ENCODE peak calls at places on chromosome 7, in five cellular contexts. G is GM12878, F is adrenal gland, D is Peyer's patch, T is IMR-90. W is an unnamed sample. For H3K4me1, the result is how much of the 10 kb centered on the place peaks cover.

GRCh38 chr7:20076835-20077234 is 140.3 kb downstream of the MACC1 start:
- DNase-seq in D (no peak), F (no peak), T (no peak), G (no peak), W (no peak)

GRCh38 chr7:95396136-95397032 is at the start of gene PON3:
- DNase-seq in G (no peak), F (no peak), T (no peak), D (peak), W (no peak)

GRCh38 chr7:76396039-76396732 is 13.3 kb downstream of the SSC4D start:
- DNase-seq in G (no peak), F (no peak), D (no peak), T (no peak), W (no peak)

GRCh38 chr7:137751361-137752009 is 95.3 kb downstream of the DGKI start:
- DNase-seq in D (no peak), G (no peak), F (no peak), T (no peak), W (no peak)

GRCh38 chr7:9028012-9028411 is 594.6 kb downstream of the NXPH1 start:
- DNase-seq in T (no peak), F (no peak), G (no peak), D (no peak), W (no peak)

GRCh38 chr7:29372351-29372931 is 177.9 kb downstream of the CHN2 start:
- DNase-seq in G (no peak), T (no peak), F (no peak), D (no peak), W (no peak)

GRCh38 chr7:130669051-130669700 is 628 bp upstream of the COPG2 start:
- DNase-seq in T (peak), D (no peak), G (no peak), F (no peak), W (no peak)

GRCh38 chr7:125382401-125382800 is 452.8 kb upstream of the POT1 start:
- DNase-seq in F (no peak), D (no peak), T (no peak), G (no peak), W (no peak)

GRCh38 chr7:42055171-42055570 is 181.8 kb downstream of the GLI3 start:
- DNase-seq in T (no peak), G (no peak), D (no peak), F (no peak), W (no peak)

GRCh38 chr7:30549933-30550493 is 44.7 kb upstream of the GARS1 start:
- DNase-seq in F (no peak), G (no peak), T (no peak), D (no peak), W (no peak)

GRCh38 chr7:90988523-90988922 is 275.7 kb upstream of the FZD1 start:
- DNase-seq in F (no peak), G (no peak), T (no peak), D (no peak), W (no peak)

GRCh38 chr7:156162451-156162850 is 350.2 kb upstream of the SHH start:
- DNase-seq in D (no peak), T (no peak), G (no peak), F (no peak), W (no peak)

GRCh38 chr7:4998830-4999768 is 40.1 kb upstream of the MMD2 start:
- DNase-seq in G (no peak), T (no peak), F (no peak), D (no peak), W (no peak)
- TF ChIP-seq POLR2A in G (no peak), T (no peak), F (no peak), D (no peak), W (no peak)

GRCh38 chr7:1091644-1092027 is 3.7 kb downstream of the GPER1 start:
- DNase-seq in G (no peak), F (no peak), T (no peak), D (no peak), W (no peak)

GRCh38 chr7:1092806-1093505 is 5.0 kb downstream of the GPER1 start:
- DNase-seq in F (peak), T (no peak), G (no peak), D (no peak), W (no peak)

GRCh38 chr7:1090236-1090635 is 2.3 kb downstream of the GPER1 start:
- DNase-seq in G (no peak), T (no peak), D (no peak), F (no peak), W (no peak)

GRCh38 chr7:1092161-1092632 is 4.3 kb downstream of the GPER1 start:
- DNase-seq in T (no peak), F (peak), G (no peak), D (no peak), W (no peak)

DNA sequence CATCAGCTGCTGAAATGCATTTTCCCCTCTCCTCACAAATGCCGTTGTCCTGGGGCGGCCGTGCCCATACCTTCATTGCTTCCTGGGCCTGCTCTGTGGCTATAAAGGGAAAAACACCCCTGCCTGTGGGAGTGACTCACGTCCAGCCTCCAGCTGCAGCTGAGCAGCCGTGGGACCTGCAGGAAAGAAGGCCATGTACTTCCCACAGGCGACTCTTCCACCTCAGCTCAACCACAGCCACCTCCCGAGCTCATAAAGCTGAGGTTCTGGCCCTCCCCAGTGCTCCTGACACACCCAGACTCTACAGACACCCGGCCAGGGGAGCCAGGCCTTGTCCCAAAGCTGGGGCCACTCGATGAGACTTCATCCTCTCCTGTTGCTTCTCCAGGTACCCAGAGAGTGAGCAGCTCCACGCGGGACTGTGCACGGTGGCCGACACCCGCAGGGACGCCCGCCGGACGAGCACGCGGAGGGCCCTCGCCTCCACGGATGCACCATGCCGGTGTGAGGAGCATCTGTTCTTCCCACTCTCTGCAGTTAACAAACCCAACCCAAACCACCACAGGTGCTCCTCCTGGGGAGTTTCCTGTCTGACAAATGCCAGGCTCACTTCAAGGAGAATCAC is 3.2 kb downstream of the GPER1 start:
- DNase-seq in F (no peak), G (no peak), D (no peak), T (peak), W (no peak)
- H3K4me1 ChIP-seq in F (under half), G (under half), D (under half), T (under half), W (under half)

DNA sequence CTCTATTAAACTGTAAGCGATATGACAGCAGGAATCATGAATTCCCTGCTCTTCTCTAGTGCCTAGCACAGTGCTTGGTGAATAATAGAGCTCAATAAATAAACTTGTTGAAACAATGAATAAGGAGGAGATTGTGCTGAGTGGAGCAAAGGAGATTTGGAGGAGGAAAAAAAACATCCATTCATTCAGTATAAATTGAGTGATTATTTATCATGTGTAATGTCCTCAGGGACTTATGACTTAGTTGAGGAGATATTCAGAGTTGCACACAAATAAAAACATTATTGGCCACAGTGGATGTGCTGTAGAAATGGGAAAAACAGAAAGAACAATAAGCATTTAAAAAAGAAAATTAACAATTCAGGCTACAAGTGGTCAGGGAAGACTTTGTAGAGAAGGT is 125.7 kb downstream of the FOXP2 start:
- DNase-seq in T (no peak), D (no peak), G (no peak), F (no peak), W (no peak)
- TF ChIP-seq POLR2A in T (no peak), D (no peak), G (no peak), F (no peak), W (no peak)

GRCh38 chr7:70719120-70719519 is 412.8 kb upstream of the GALNT17 start:
- DNase-seq in F (no peak), T (no peak), G (no peak), D (no peak), W (no peak)
- H3K4me1 ChIP-seq in F (under half), T (under half), G (under half), D (under half), W (under half)

GRCh38 chr7:17171427-17171826 is 127.0 kb upstream of the AHR start:
- DNase-seq in T (no peak), D (no peak), F (no peak), G (no peak), W (no peak)
- TF ChIP-seq POLR2A in T (no peak), D (no peak), F (no peak), G (no peak), W (no peak)

DNA sequence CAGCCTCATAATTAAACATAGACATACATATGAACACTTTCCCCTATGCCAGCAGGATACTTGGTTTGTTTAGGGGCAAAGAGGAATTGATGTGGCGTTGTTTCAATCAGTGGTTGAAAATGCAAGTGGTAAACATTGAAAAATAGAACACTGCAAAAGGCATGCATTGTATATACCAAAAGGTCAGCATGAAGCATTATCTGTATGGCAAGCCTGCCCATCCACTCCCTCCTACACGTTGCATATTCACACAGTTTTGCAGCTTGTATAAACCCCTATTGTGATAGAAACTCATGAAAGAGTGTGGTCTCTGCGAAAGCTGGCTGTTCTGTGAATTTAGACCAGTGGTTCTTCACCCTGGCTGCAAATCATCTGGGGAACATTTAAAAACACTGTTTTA is 17.1 kb downstream of the CAV1 start:
- DNase-seq in T (no peak), G (no peak), F (no peak), D (no peak), W (no peak)
- H3K4me1 ChIP-seq in T (under half), G (under half), F (under half), D (under half), W (under half)

DNA sequence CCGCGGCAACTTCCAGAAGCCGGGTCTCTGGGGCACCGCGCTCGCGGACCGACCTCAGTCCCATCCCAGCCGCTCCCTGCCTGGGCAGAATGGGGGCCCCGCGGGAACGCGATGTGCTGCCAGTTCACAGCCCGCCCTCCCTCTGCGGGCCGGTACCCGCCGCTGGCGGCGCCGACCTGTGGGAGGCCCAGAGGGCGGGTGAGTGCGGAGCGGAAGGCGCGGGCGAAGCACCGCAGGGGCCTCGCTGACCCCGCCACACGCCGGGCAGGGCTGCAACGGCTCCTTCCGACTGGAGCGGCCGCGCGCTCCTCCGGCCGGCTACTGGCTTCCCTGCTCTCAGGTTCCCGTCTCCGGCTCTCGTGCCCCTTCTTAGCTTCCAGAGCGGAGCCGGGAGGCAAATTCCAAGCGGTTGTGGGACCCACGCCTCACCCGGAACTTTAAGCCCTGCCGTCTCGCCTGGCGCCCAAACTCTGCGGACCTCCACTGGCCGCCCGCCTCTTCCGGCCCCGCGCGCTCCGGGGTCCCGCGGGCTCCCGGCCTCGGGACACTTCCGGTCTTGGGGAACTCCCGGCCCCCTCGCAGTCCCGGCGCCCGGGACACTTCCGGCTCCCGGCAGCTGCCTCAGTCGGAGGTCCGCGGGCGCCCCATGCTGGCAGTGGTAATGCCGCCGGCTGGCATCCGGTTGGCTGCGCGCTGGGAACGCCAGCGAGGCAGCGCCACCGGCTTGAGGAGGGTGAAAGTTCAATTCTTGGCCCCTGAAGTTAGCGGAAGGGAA is at the start of gene CYREN:
- DNase-seq in T (peak), G (no peak), D (peak), F (peak), W (peak)
- TF ChIP-seq POLR2A in T (peak), G (peak), D (peak), F (peak), W (peak)

DNA sequence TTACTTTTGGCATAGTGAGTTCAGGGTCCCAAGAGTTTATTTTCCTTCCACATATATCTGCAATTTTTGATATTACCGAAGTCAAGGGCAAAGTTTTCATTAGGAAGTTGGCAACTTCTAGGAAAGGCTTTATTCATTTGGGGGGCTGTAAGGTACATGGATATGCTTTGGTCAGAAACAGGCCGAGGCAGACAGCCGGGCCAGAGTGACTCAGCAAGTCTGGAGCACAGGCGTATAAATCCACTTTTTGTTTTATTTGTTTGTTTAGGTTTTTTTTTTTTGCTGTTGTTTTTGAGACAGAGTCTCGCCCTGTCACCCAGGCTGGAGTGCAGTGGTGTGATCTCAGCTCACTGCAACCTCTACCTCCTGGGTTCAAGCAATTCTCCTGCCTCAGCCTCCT is 3.7 kb downstream of the ZNF680 start:
- DNase-seq in F (no peak), G (no peak), D (no peak), T (no peak), W (no peak)
- H3K4me1 ChIP-seq in F (under half), G (under half), D (under half), T (under half), W (under half)

GRCh38 chr7:100156331-100157068 is 2.0 kb downstream of the TRAPPC14 start:
- DNase-seq in T (no peak), G (no peak), D (no peak), F (no peak), W (no peak)

GRCh38 chr7:100158229-100159098 is at the start of gene TRAPPC14:
- DNase-seq in T (peak), F (peak), D (peak), G (no peak), W (peak)

GRCh38 chr7:100157069-100157333 is 1.5 kb downstream of the TRAPPC14 start:
- DNase-seq in F (no peak), T (no peak), G (no peak), D (no peak), W (no peak)

GRCh38 chr7:100159099-100159623 is 638 bp upstream of the TRAPPC14 start:
- DNase-seq in T (no peak), G (no peak), D (no peak), F (no peak), W (no peak)

DNA sequence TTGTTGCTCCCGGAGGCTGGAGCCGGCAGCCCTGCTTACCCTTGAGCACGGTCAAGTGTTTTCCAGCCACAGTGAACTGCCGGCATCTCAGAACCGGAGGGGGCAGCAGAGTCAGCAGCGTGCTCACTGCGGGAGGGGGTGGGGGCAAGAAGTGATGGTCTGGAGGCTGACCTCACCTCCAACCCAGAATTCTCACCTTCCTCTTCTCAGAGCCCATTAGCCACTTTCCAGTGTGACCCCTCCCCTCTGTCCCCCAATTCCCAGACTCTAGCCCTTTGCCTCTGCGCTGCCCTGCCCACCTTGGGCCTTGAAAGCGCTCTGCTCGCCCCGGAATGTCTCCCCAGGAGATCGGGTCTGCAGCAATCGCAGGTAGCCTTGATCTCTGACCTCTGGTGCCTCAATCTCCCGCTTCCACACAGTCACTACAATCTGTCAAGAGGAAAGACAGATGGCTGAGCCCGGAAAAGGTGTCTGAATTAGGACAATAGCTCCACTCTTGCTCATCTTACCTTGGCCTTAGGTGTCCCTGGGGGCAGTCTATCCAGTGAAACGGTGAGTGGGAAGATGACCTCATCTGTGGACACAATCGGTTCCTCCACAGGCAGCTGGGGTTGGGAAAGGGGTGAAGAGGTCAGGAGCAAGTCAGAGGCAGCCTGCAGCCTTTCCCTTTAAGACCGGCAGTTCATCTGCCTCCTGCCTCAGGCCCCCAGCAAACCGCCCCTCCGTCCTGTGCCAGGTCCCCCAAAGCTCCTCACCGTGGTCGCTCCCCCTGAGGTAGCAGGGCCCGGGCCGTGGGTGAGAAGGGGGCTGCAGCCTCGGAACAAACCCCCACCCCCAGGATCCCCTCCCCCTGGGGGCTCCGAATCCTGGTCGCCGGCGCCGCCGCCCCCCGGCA is 942 bp downstream of the TRAPPC14 start:
- DNase-seq in D (peak), T (peak), G (no peak), F (no peak), W (no peak)
- TF ChIP-seq POLR2A in D (peak), T (no peak), G (no peak), F (no peak), W (no peak)

DNA sequence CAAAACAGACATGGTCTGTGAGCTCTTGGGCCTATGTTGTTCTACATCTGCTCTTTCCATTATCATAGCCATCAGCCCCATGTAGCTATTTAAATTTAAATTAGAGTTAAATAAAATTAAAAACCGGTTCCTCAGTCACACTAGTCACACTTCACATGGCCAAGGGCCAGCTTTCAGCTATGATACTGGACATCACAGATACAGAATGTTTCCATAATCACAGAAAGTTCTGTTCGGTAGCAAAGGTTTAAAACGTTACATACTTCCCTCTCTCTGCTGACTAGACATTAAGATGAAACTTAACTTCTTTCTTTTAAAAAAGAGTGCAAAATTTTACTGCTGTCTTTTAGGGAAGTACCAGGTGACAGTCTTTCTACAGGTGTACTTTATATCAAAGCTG is 43.0 kb downstream of the SRPK2 start:
- DNase-seq in G (no peak), D (no peak), F (no peak), T (no peak), W (no peak)
- H3K4me1 ChIP-seq in G (under half), D (under half), F (under half), T (under half), W (under half)